ENCODE peak calls at places on chromosomes 5 and 9, in nine cellular contexts. B is mucosa of gallbladder; P is aorta; S is activated CD8-positive, alpha-beta memory T cell treated with anti-CD3 and anti-CD28 coated beads, Interleukin-2, amount 10 ng/mL, durations not matched to agents 7 days and 5 days; M is mesothelial cell of epicardium; W is D341Med; C is activated CD4-positive, alpha-beta T cell treated with anti-CD3 and anti-CD28 coated beads, Interleukin-2, amount 50 U/mL, for 4 hours; I is fibroblast of the aortic adventitia; F is GM12892. G is an unnamed sample.

GRCh38 chr5:38757451-38758245 is 88.2 kb upstream of the OSMR start:
- DNase-seq in B (peak; percentile 18), P (no peak), S (no peak), M (no peak), W (no peak), C (no peak), I (peak; percentile 90), F (no peak), G (no peak)

GRCh38 chr5:137019229-137019628 is 479.9 kb downstream of the SPOCK1 start:
- DNase-seq in B (no peak), P (no peak), S (no peak), M (no peak), W (no peak), C (no peak), I (no peak), F (no peak), G (no peak)

GRCh38 chr5:44001675-44002380 is 387.4 kb downstream of the FGF10 start:
- DNase-seq in B (no peak), P (no peak), S (no peak), M (no peak), W (no peak), C (no peak), I (no peak), F (no peak), G (no peak)

GRCh38 chr5:28666075-28666474 is 1627.7 kb upstream of the CDH9 start:
- DNase-seq in B (no peak), P (no peak), S (no peak), M (no peak), W (no peak), C (no peak), I (no peak), F (no peak), G (no peak)

GRCh38 chr5:161446655-161447054 is 99.9 kb downstream of the GABRB2 start:
- DNase-seq in B (no peak), P (no peak), S (no peak), M (no peak), W (no peak), C (no peak), I (no peak), F (no peak), G (no peak)

GRCh38 chr9:127884427-127884911 is 7.0 kb upstream of the AK1 start:
- DNase-seq in B (peak; percentile 78), P (peak; percentile 76), S (no peak), M (no peak), W (peak; percentile 72), C (no peak), I (no peak), F (no peak), G (peak; percentile 70)

GRCh38 chr9:36187414-36187813 is 3.3 kb upstream of the CLTA start:
- DNase-seq in B (no peak), P (no peak), S (no peak), M (no peak), W (no peak), C (no peak), I (peak; percentile 91), F (no peak), G (no peak)

GRCh38 chr5:111930407-111930806 is 173.4 kb upstream of the NREP start:
- DNase-seq in B (no peak), P (no peak), S (no peak), M (no peak), W (no peak), C (no peak), I (no peak), F (no peak), G (no peak)

GRCh38 chr5:6730407-6730806 is 17.2 kb downstream of the TENT4A start:
- DNase-seq in B (no peak), P (no peak), S (no peak), M (no peak), W (no peak), C (no peak), I (no peak), F (no peak), G (no peak)

GRCh38 chr5:4540375-4541173 is 599.6 kb upstream of the ADAMTS16 start:
- DNase-seq in B (no peak), P (no peak), S (no peak), M (no peak), W (no peak), C (no peak), I (no peak), F (no peak), G (no peak)

GRCh38 chr5:1637639-1638481 is 114.1 kb upstream of the LPCAT1 start:
- DNase-seq in B (no peak), P (no peak), S (no peak), M (no peak), W (no peak), C (no peak), I (no peak), F (no peak), G (no peak)

GRCh38 chr9:28212979-28213378 is 639.7 kb upstream of the C9orf72 start:
- DNase-seq in B (no peak), P (no peak), S (no peak), M (no peak), W (no peak), C (no peak), I (peak; percentile 1), F (no peak), G (no peak)

GRCh38 chr9:115921301-115921700 is 232.3 kb upstream of the PAPPA start:
- DNase-seq in B (peak; percentile 10), P (no peak), S (no peak), M (no peak), W (no peak), C (no peak), I (peak; percentile 92), F (no peak), G (no peak)

GRCh38 chr9:96884443-96884842 is 30.1 kb upstream of the ZNF782 start:
- DNase-seq in B (no peak), P (no peak), S (no peak), M (no peak), W (no peak), C (no peak), I (peak; percentile 32), F (no peak), G (no peak)

GRCh38 chr9:73348485-73348884 is 196.8 kb downstream of the ANXA1 start:
- DNase-seq in B (no peak), P (no peak), S (no peak), M (no peak), W (no peak), C (no peak), I (peak; percentile 4), F (no peak), G (no peak)

GRCh38 chr9:101675341-101675740 is 63.1 kb downstream of the GRIN3A start:
- DNase-seq in B (no peak), P (no peak), S (no peak), M (no peak), W (no peak), C (no peak), I (no peak), F (no peak), G (no peak)

GRCh38 chr5:179616002-179616594 is 7.4 kb downstream of the HNRNPH1 start:
- DNase-seq in B (no peak), P (no peak), S (no peak), M (no peak), W (no peak), C (no peak), I (no peak), F (no peak), G (no peak)

GRCh38 chr9:91560301-91560700 is 136.7 kb upstream of the NFIL3 start:
- DNase-seq in B (no peak), P (no peak), S (no peak), M (no peak), W (no peak), C (no peak), I (peak; percentile 74), F (no peak), G (no peak)

GRCh38 chr5:1140188-1140817 is 28.4 kb upstream of the SLC12A7 start:
- DNase-seq in B (peak; percentile 77), P (peak; percentile 81), S (peak; percentile 77), M (peak; percentile 66), W (peak; percentile 73), C (peak; percentile 77), I (peak; percentile 43), F (peak; percentile 87), G (peak; percentile 70)

GRCh38 chr5:150846651-150847333 is 471 bp downstream of the IRGM start:
- DNase-seq in B (peak; percentile 71), P (peak; percentile 51), S (peak; percentile 82), M (no peak), W (peak; percentile 75), C (peak; percentile 34), I (peak; percentile 92), F (peak; percentile 22), G (peak; percentile 86)

GRCh38 chr9:129009584-129010141 is 18.5 kb downstream of the SH3GLB2 start:
- DNase-seq in B (no peak), P (no peak), S (no peak), M (no peak), W (peak; percentile 10), C (no peak), I (no peak), F (no peak), G (no peak)

GRCh38 chr9:4333231-4333740 is 33.4 kb upstream of the GLIS3 start:
- DNase-seq in B (no peak), P (no peak), S (no peak), M (no peak), W (no peak), C (no peak), I (peak; percentile 74), F (no peak), G (no peak)

G was measured in NCI-H524.